ENCODE peak calls at places on chromosome 13, in six cellular contexts. K is H7; W is fibroblast of the conjunctiva; D is tibial artery; F is activated gamma-delta T cell treated with anti-CD3 and anti-CD28 coated beads, Interleukin-2, amount 50 U/mL, for 16 hours; R is CD8-positive, alpha-beta T cell. T is an unnamed sample.

GRCh38 chr13:50318887-50319286 is 303.6 kb downstream of the KCNRG start:
- DNase-seq in K (no peak), W (no peak), D (no peak), F (no peak), R (no peak), T (no peak)

GRCh38 chr13:76330756-76331155 is 555.4 kb downstream of the KCTD12 start:
- DNase-seq in K (no peak), W (no peak), D (no peak), F (no peak), R (no peak), T (no peak)

GRCh38 chr13:80473695-80474094 is 132.8 kb upstream of the SPRY2 start:
- DNase-seq in K (no peak), W (peak; percentile 92), D (no peak), F (no peak), R (no peak), T (no peak)

GRCh38 chr13:101565327-101565726 is 112.9 kb downstream of the ITGBL1 start:
- DNase-seq in K (no peak), W (no peak), D (no peak), F (no peak), R (no peak), T (no peak)

GRCh38 chr13:113846639-113847318 is 17.1 kb downstream of the GAS6 start:
- DNase-seq in K (peak; percentile 47), W (no peak), D (peak; percentile 57), F (peak; percentile 24), R (no peak), T (no peak)

GRCh38 chr13:67045357-67045756 is 184.8 kb downstream of the PCDH9 start:
- DNase-seq in K (no peak), W (no peak), D (no peak), F (no peak), R (no peak), T (no peak)

GRCh38 chr13:93425411-93425810 is 198.8 kb downstream of the GPC6 start:
- DNase-seq in K (no peak), W (no peak), D (no peak), F (no peak), R (no peak), T (no peak)

GRCh38 chr13:33116321-33117010 is 100.2 kb downstream of the KL start:
- DNase-seq in K (no peak), W (no peak), D (no peak), F (no peak), R (no peak), T (no peak)

GRCh38 chr13:88670509-88670908 is 999.3 kb downstream of the SLITRK5 start:
- DNase-seq in K (no peak), W (no peak), D (no peak), F (no peak), R (no peak), T (no peak)

GRCh38 chr13:24605923-24606372 is 74.3 kb upstream of the ATP12A start:
- DNase-seq in K (peak; percentile 42), W (no peak), D (no peak), F (no peak), R (no peak), T (no peak)

GRCh38 chr13:63184693-63185092 is 1769.0 kb upstream of the PCDH20 start:
- DNase-seq in K (peak; percentile 26), W (peak; percentile 39), D (no peak), F (no peak), R (no peak), T (no peak)

GRCh38 chr13:38954291-38954690 is 36.3 kb downstream of the STOML3 start:
- DNase-seq in K (no peak), W (no peak), D (no peak), F (no peak), R (no peak), T (no peak)